ENCODE peak calls at places on chromosomes 5 and 9, in ten cellular contexts. A, N, Z, O, Q, C, P, B, X and G are unnamed samples.

GRCh38 chr9:81268048-81268447 is 421.3 kb downstream of the TLE1 start:
- DNase-seq in A (no peak), X (no peak), C (peak; percentile 28), B (no peak), Z (peak; percentile 40), O (no peak), P (no peak), N (no peak), Q (no peak), G (no peak)

GRCh38 chr5:137491121-137491520 is 8.0 kb downstream of the SPOCK1 start:
- DNase-seq in A (no peak), P (no peak), Z (peak; percentile 85), O (no peak), N (no peak), X (no peak), Q (no peak), B (no peak), C (no peak), G (no peak)

GRCh38 chr5:151270599-151270998 is 17.6 kb downstream of the GM2A start:
- DNase-seq in O (no peak), N (no peak), B (no peak), X (no peak), A (no peak), C (peak; percentile 81), Z (peak; percentile 25), Q (no peak), P (no peak), G (no peak)

GRCh38 chr5:177526191-177526590 is 9.4 kb upstream of the DDX41 start:
- DNase-seq in Z (no peak), X (peak; percentile 12), P (no peak), O (no peak), C (no peak), Q (no peak), B (no peak), A (no peak), N (no peak), G (no peak)

GRCh38 chr5:122942164-122942914 is 94.2 kb downstream of the PPIC start:
- DNase-seq in Q (no peak), O (no peak), A (no peak), Z (peak; percentile 69), P (no peak), N (peak; percentile 0), B (no peak), X (no peak), C (peak; percentile 43), G (no peak)

GRCh38 chr5:179255527-179256228 is 89.6 kb downstream of the ADAMTS2 start:
- DNase-seq in Q (no peak), O (peak; percentile 68), Z (no peak), P (no peak), C (no peak), A (peak; percentile 16), B (no peak), X (peak; percentile 32), N (no peak), G (no peak)

GRCh38 chr5:181088289-181088688 is 42.7 kb downstream of the OR2V1 start:
- DNase-seq in A (no peak), Z (no peak), C (no peak), O (no peak), X (no peak), N (peak; percentile 35), P (no peak), B (no peak), Q (no peak), G (no peak)

GRCh38 chr5:62029303-62029702 is 276.7 kb upstream of the KIF2A start:
- DNase-seq in O (no peak), Z (peak; percentile 3), P (no peak), C (peak; percentile 64), Q (no peak), N (no peak), B (no peak), A (no peak), X (no peak), G (no peak)

GRCh38 chr9:113620377-113621161 is 157.0 kb downstream of the RGS3 start:
- DNase-seq in Q (peak; percentile 50), B (peak; percentile 30), O (no peak), A (peak; percentile 32), C (peak; percentile 89), N (no peak), X (peak; percentile 50), Z (peak; percentile 93), P (no peak), G (peak; percentile 39)